ENCODE peak calls at places on chromosomes 4 and X, in eight cellular contexts. M is mucosa of gallbladder, W is kidney tubule cell, O is retina, R is GM19239, X is hypothalamus, S is WTC11, H is GM23248. Z is an unnamed sample.

GRCh38 chr4:25098964-25099843 is 61.0 kb downstream of the SEPSECS start:
- DNase-seq in M (peak; percentile 83), W (peak; percentile 8), O (no peak), R (no peak), X (no peak), S (no peak), H (peak; percentile 75), Z (peak; percentile 55)

GRCh38 chr4:156294577-156294976 is 340.9 kb upstream of the CTSO start:
- DNase-seq in M (no peak), W (peak; percentile 95), O (no peak), R (no peak), X (no peak), S (no peak), H (peak; percentile 70), Z (no peak)

GRCh38 chr4:111434581-111434980 is 710.7 kb upstream of the FAM241A start:
- DNase-seq in M (no peak), W (no peak), O (no peak), R (no peak), X (no peak), S (no peak), H (peak; percentile 42), Z (no peak)

GRCh38 chrX:13581554-13581953 is 12.2 kb downstream of the EGFL6 start:
- DNase-seq in M (no peak), W (no peak), O (no peak), R (no peak), X (no peak), S (no peak), H (peak; percentile 35), Z (no peak)

GRCh38 chrX:41167888-41168287 is 82.6 kb downstream of the USP9X start:
- DNase-seq in M (no peak), W (no peak), O (no peak), R (no peak), X (no peak), S (no peak), H (peak; percentile 52), Z (no peak)

GRCh38 chr4:16545656-16546055 is 319.4 kb upstream of the TAPT1 start:
- DNase-seq in M (no peak), W (no peak), O (no peak), R (no peak), X (no peak), S (no peak), H (no peak), Z (no peak)

GRCh38 chrX:136065044-136065671 is 79.9 kb downstream of the SLC9A6 start:
- DNase-seq in M (no peak), W (peak; percentile 62), O (peak; percentile 53), R (no peak), X (no peak), S (no peak), H (peak; percentile 48), Z (peak; percentile 25)

GRCh38 chr4:8737601-8738279 is 133.9 kb downstream of the HMX1 start:
- DNase-seq in M (no peak), W (no peak), O (peak; percentile 38), R (no peak), X (no peak), S (no peak), H (no peak), Z (no peak)

GRCh38 chr4:74418063-74418670 is 26.8 kb upstream of the AREG start:
- DNase-seq in M (no peak), W (peak; percentile 75), O (no peak), R (no peak), X (no peak), S (no peak), H (peak; percentile 84), Z (no peak)

GRCh38 chrX:27307546-27307945 is 155.6 kb downstream of the PPP4R3C start:
- DNase-seq in M (no peak), W (no peak), O (no peak), R (no peak), X (no peak), S (no peak), H (no peak), Z (no peak)

GRCh38 chr4:64200001-64200555 is 209.2 kb downstream of the TECRL start:
- DNase-seq in M (no peak), W (no peak), O (no peak), R (no peak), X (no peak), S (no peak), H (no peak), Z (no peak)

GRCh38 chr4:156378053-156378665 is 424.5 kb upstream of the CTSO start:
- DNase-seq in M (peak; percentile 25), W (peak; percentile 62), O (no peak), R (peak; percentile 1), X (no peak), S (peak; percentile 26), H (peak; percentile 43), Z (no peak)

GRCh38 chrX:41026326-41027136 is 58.7 kb upstream of the USP9X start:
- DNase-seq in M (no peak), W (no peak), O (no peak), R (no peak), X (no peak), S (no peak), H (no peak), Z (no peak)

GRCh38 chr4:33037464-33037863 is 2317.3 kb downstream of the PCDH7 start:
- DNase-seq in M (no peak), W (no peak), O (no peak), R (no peak), X (no peak), S (peak; percentile 14), H (no peak), Z (no peak)

GRCh38 chr4:25441519-25442117 is 64.6 kb downstream of the ANAPC4 start:
- DNase-seq in M (peak; percentile 70), W (peak; percentile 81), O (peak; percentile 76), R (no peak), X (peak; percentile 1), S (peak; percentile 74), H (peak; percentile 75), Z (peak; percentile 48)

GRCh38 chr4:89868999-89869589 is 25.6 kb upstream of the MMRN1 start:
- DNase-seq in M (no peak), W (peak; percentile 3), O (no peak), R (no peak), X (no peak), S (no peak), H (peak; percentile 34), Z (no peak)

GRCh38 chr4:187128971-187129370 is 405.3 kb upstream of the FAT1 start:
- DNase-seq in M (no peak), W (peak; percentile 76), O (no peak), R (no peak), X (no peak), S (no peak), H (peak; percentile 41), Z (no peak)

GRCh38 chr4:87130985-87131753 is 89.2 kb downstream of the KLHL8 start:
- DNase-seq in M (no peak), W (no peak), O (no peak), R (no peak), X (no peak), S (no peak), H (no peak), Z (no peak)

GRCh38 chrX:14802943-14803710 is 69.7 kb downstream of the FANCB start:
- DNase-seq in M (no peak), W (no peak), O (no peak), R (no peak), X (no peak), S (no peak), H (peak; percentile 49), Z (no peak)

Z was measured in head of caudate nucleus.